ENCODE peak calls at places on chromosomes 5 and 9, in four cellular contexts. U is HepG2, E is NB4, I is K562. C is an unnamed sample.

GRCh38 chr5:123047706-123048105 is 11.2 kb upstream of the PPIC start:
- DNase-seq in U (no peak), E (no peak), I (no peak), C (no peak)

GRCh38 chr5:178854284-178854683 is 5.5 kb upstream of the ZNF354B start:
- DNase-seq in U (no peak), E (no peak), I (no peak), C (no peak)

GRCh38 chr5:154166901-154167791 is 23.4 kb upstream of the GALNT10 start:
- DNase-seq in U (no peak), E (no peak), I (no peak), C (no peak)

GRCh38 chr9:14080940-14081621 is 232.9 kb downstream of the NFIB start:
- DNase-seq in U (no peak), E (peak), I (no peak), C (no peak)

GRCh38 chr5:168334161-168335094 is 43.0 kb downstream of the WWC1 start:
- DNase-seq in U (no peak), E (no peak), I (no peak), C (peak)

GRCh38 chr9:70567511-70567910 is 153.1 kb upstream of the KLF9 start:
- DNase-seq in U (no peak), E (no peak), I (no peak), C (no peak)

GRCh38 chr9:96566401-96567202 is 53.0 kb downstream of the CDC14B start:
- DNase-seq in U (peak), E (peak), I (peak), C (peak)

GRCh38 chr5:142106061-142106460 is 2.5 kb upstream of the NDFIP1 start:
- DNase-seq in U (no peak), E (no peak), I (no peak), C (no peak)

GRCh38 chr5:93581738-93582414 is 857 bp upstream of the NR2F1-AS1 start:
- DNase-seq in U (peak), E (peak), I (no peak), C (peak)

GRCh38 chr5:137649228-137649890 is 86.5 kb downstream of the KLHL3 start:
- DNase-seq in U (no peak), E (no peak), I (no peak), C (no peak)

GRCh38 chr5:81759632-81760005 is 8.7 kb upstream of the SSBP2 start:
- DNase-seq in U (no peak), E (no peak), I (no peak), C (no peak)

GRCh38 chr9:76400534-76401096 is 6.4 kb upstream of the RFK start:
- DNase-seq in U (peak), E (no peak), I (no peak), C (no peak)

GRCh38 chr5:160278356-160278755 is 34.0 kb downstream of the CCNJL start:
- DNase-seq in U (no peak), E (no peak), I (no peak), C (no peak)

GRCh38 chr9:95874303-95874988 is 1.0 kb upstream of the ERCC6L2 start:
- DNase-seq in U (peak), E (no peak), I (no peak), C (no peak)

GRCh38 chr5:151221574-151221973 is 2.3 kb downstream of the CCDC69 start:
- DNase-seq in U (no peak), E (no peak), I (peak), C (no peak)

GRCh38 chr9:75918154-75918553 is 27.7 kb downstream of the PCSK5 start:
- DNase-seq in U (no peak), E (no peak), I (no peak), C (no peak)

GRCh38 chr9:136646827-136647711 is 15.6 kb upstream of the EGFL7 start:
- DNase-seq in U (no peak), E (no peak), I (no peak), C (no peak)

GRCh38 chr9:110027624-110028023 is 180.3 kb downstream of the C9orf152 start:
- DNase-seq in U (peak), E (peak), I (no peak), C (no peak)

GRCh38 chr5:126220725-126221124 is 202.5 kb upstream of the GRAMD2B start:
- DNase-seq in U (no peak), E (no peak), I (no peak), C (no peak)

GRCh38 chr5:176788931-176789872 is 21.2 kb upstream of the UNC5A start:
- DNase-seq in U (no peak), E (no peak), I (no peak), C (no peak)

GRCh38 chr9:126454795-126455194 is 128.2 kb downstream of the MVB12B start:
- DNase-seq in U (no peak), E (no peak), I (no peak), C (no peak)

GRCh38 chr5:36066540-36067210 is at the start of gene UGT3A2:
- DNase-seq in U (no peak), E (no peak), I (no peak), C (no peak)

GRCh38 chr9:19286634-19287188 is 56.2 kb downstream of the DENND4C start:
- DNase-seq in U (peak), E (no peak), I (peak), C (peak)

GRCh38 chr9:24899463-24899862 is 353.8 kb upstream of the IZUMO3 start:
- DNase-seq in U (no peak), E (no peak), I (no peak), C (no peak)

GRCh38 chr5:65066385-65066784 is 297.7 kb downstream of the CWC27 start:
- DNase-seq in U (no peak), E (peak), I (no peak), C (no peak)

GRCh38 chr5:65068410-65068809 is 299.7 kb downstream of the CWC27 start:
- DNase-seq in U (no peak), E (no peak), I (no peak), C (no peak)

GRCh38 chr5:65072836-65073620 is 304.3 kb downstream of the CWC27 start:
- DNase-seq in U (no peak), E (no peak), I (no peak), C (no peak)

GRCh38 chr5:65066787-65067506 is 298.2 kb downstream of the CWC27 start:
- DNase-seq in U (no peak), E (no peak), I (no peak), C (no peak)

GRCh38 chr5:65070026-65070425 is 301.3 kb downstream of the CWC27 start:
- DNase-seq in U (no peak), E (no peak), I (no peak), C (no peak)
- TF ChIP-seq MYC in U (no peak), E (no peak), I (no peak), C (no peak)

DNA sequence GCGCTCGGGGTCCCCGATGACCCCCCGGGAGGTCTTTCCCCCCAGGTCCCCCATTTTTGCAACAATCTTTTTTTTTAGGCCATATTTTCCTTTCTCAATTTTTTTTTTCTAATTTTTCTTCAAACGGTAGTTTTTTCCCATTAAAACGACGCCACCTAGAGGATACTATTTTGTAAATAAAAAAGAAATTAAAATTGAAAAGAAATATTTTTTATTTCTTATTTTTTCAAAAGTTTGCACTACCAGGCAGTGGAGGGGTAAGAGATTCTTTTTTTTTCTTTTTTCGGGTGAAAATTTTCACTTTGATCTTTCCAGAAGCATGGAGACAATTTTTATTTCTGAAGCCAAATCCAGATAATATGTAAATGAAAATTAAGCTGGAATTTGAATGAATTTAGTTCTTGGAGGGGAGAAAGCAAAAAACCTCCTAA is 712 bp downstream of the ZNF618 start:
- DNase-seq in U (no peak), E (peak), I (no peak), C (no peak)
- TF ChIP-seq MYC in U (no peak), E (no peak), I (no peak), C (no peak)

GRCh38 chr9:107991581-107991980 is 502.0 kb upstream of the KLF4 start:
- DNase-seq in U (no peak), E (no peak), I (no peak), C (no peak)
- TF ChIP-seq MYC in U (no peak), E (no peak), I (no peak), C (no peak)

GRCh38 chr5:146667633-146668032 is 151.6 kb upstream of the GPR151 start:
- DNase-seq in U (no peak), E (no peak), I (no peak), C (no peak)
- TF ChIP-seq MYC in U (no peak), E (no peak), I (no peak), C (no peak)

GRCh38 chr9:130934702-130935659 is 4.1 kb downstream of the FIBCD1 start:
- DNase-seq in U (peak), E (no peak), I (no peak), C (no peak)

GRCh38 chr9:130937146-130938076 is 1.6 kb downstream of the FIBCD1 start:
- DNase-seq in U (no peak), E (no peak), I (peak), C (no peak)

GRCh38 chr9:130938184-130938651 is 829 bp downstream of the FIBCD1 start:
- DNase-seq in U (no peak), E (no peak), I (no peak), C (no peak)

GRCh38 chr9:130935660-130936271 is 3.3 kb downstream of the FIBCD1 start:
- DNase-seq in U (peak), E (peak), I (no peak), C (no peak)

GRCh38 chr9:130936285-130937117 is 2.5 kb downstream of the FIBCD1 start:
- DNase-seq in U (peak), E (peak), I (no peak), C (peak)
- TF ChIP-seq MYC in U (no peak), E (peak), I (no peak), C (no peak)

GRCh38 chr5:128775537-128775936 is 189.8 kb upstream of the SLC27A6 start:
- DNase-seq in U (no peak), E (no peak), I (no peak), C (no peak)
- TF ChIP-seq MYC in U (no peak), E (no peak), I (no peak), C (no peak)

DNA sequence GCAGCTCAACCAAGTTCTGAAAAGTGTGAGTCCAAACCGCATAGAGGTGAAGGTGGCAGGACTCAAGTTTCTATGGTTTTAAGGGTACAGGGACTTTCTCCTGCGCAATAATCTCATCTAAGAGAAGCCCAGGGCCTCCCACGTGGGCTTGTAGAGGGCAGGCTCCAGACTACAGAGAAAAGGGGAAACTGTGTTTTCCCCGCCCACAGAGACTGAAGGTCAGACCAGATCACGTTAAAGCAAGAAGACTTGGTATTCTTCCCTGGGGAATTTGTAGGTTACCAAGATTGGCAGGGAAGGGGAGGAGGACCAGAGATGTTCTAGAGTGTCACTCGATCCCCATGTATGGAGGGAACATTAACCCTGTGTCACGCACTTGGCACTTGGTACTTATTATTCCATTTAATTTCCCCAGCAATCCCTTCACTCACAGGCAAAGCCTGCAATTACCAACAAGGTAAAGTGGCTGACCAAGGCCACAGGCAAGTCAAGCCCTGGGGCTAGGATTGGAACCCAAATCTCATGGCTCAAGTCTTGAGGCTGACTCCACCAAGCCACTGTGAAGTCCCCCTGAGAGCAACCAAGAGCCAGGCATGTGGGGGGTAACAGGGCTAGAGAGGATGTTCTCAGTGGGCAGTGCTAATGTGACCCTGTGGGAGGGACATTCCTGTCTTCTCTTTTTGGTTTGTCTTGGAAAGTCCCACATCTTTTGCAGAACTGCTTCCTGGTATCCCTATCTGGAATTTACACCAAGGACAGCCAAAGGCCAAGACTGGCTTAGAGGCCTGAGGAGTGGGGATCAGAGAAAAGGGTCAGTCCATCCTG is 18.3 kb upstream of the NEK6 start:
- DNase-seq in U (no peak), E (peak), I (no peak), C (no peak)
- TF ChIP-seq MYC in U (no peak), E (peak), I (no peak), C (no peak)

GRCh38 chr5:74357827-74358226 is 282.7 kb downstream of the ENC1 start:
- DNase-seq in U (no peak), E (no peak), I (no peak), C (no peak)

GRCh38 chr5:74361406-74362358 is 278.8 kb downstream of the ENC1 start:
- DNase-seq in U (peak), E (no peak), I (no peak), C (no peak)

GRCh38 chr5:74363603-74364205 is 276.8 kb downstream of the ENC1 start:
- DNase-seq in U (no peak), E (no peak), I (no peak), C (no peak)

GRCh38 chr5:74364507-74364906 is 276.0 kb downstream of the ENC1 start:
- DNase-seq in U (no peak), E (no peak), I (no peak), C (no peak)

GRCh38 chr5:74360535-74361210 is 279.9 kb downstream of the ENC1 start:
- DNase-seq in U (no peak), E (no peak), I (no peak), C (no peak)
- TF ChIP-seq MYC in U (no peak), E (no peak), I (no peak), C (no peak)

C was measured in A549.